ENCODE peak calls at places on chromosome 2, in six cellular contexts. One of them, this sample, is unnamed.

GRCh38 chr2:2947406-2947805 is 430.2 kb downstream of the EIPR1 start:
- DNase-seq in HCT116: no peak
- DNase-seq in GM12878: no peak
- DNase-seq in HepG2: no peak
- DNase-seq in SK-N-SH: no peak
- DNase-seq in K562: no peak
- DNase-seq in this sample: no peak

GRCh38 chr2:38889045-38889444 is 630 bp upstream of the ARHGEF33 start:
- DNase-seq in HCT116: no peak
- DNase-seq in GM12878: no peak
- DNase-seq in HepG2: no peak
- DNase-seq in SK-N-SH: no peak
- DNase-seq in K562: no peak
- DNase-seq in this sample: no peak

GRCh38 chr2:25252291-25253152 is 84.1 kb upstream of the POMC start:
- DNase-seq in HCT116: no peak
- DNase-seq in GM12878: no peak
- DNase-seq in HepG2: peak
- DNase-seq in SK-N-SH: peak
- DNase-seq in K562: peak
- DNase-seq in this sample: no peak

GRCh38 chr2:228613133-228613532 is 431.6 kb upstream of the SPHKAP start:
- DNase-seq in HCT116: peak
- DNase-seq in GM12878: peak
- DNase-seq in HepG2: no peak
- DNase-seq in SK-N-SH: no peak
- DNase-seq in K562: no peak
- DNase-seq in this sample: peak

GRCh38 chr2:40457846-40458245 is 6.0 kb upstream of the SLC8A1 start:
- DNase-seq in HCT116: no peak
- DNase-seq in GM12878: no peak
- DNase-seq in HepG2: no peak
- DNase-seq in SK-N-SH: no peak
- DNase-seq in K562: no peak
- DNase-seq in this sample: no peak

GRCh38 chr2:217988840-217989204 is 14.0 kb downstream of the TNS1 start:
- DNase-seq in HCT116: no peak
- DNase-seq in GM12878: no peak
- DNase-seq in HepG2: no peak
- DNase-seq in SK-N-SH: no peak
- DNase-seq in K562: no peak
- DNase-seq in this sample: no peak

GRCh38 chr2:168470188-168470879 is 14.3 kb downstream of the CERS6 start:
- DNase-seq in HCT116: no peak
- DNase-seq in GM12878: no peak
- DNase-seq in HepG2: no peak
- DNase-seq in SK-N-SH: no peak
- DNase-seq in K562: no peak
- DNase-seq in this sample: no peak

GRCh38 chr2:121287956-121288355 is 3.0 kb upstream of the TFCP2L1 start:
- DNase-seq in HCT116: no peak
- DNase-seq in GM12878: no peak
- DNase-seq in HepG2: no peak
- DNase-seq in SK-N-SH: no peak
- DNase-seq in K562: no peak
- DNase-seq in this sample: no peak

GRCh38 chr2:21715865-21716264 is 592.1 kb downstream of the TDRD15 start:
- DNase-seq in HCT116: no peak
- DNase-seq in GM12878: no peak
- DNase-seq in HepG2: no peak
- DNase-seq in SK-N-SH: no peak
- DNase-seq in K562: no peak
- DNase-seq in this sample: no peak

GRCh38 chr2:238424313-238424700 is 2.4 kb upstream of the ASB1 start:
- DNase-seq in HCT116: no peak
- DNase-seq in GM12878: no peak
- DNase-seq in HepG2: no peak
- DNase-seq in SK-N-SH: no peak
- DNase-seq in K562: no peak
- DNase-seq in this sample: no peak

GRCh38 chr2:48356701-48357322 is 173.1 kb upstream of the STON1 start:
- DNase-seq in HCT116: no peak
- DNase-seq in GM12878: no peak
- DNase-seq in HepG2: no peak
- DNase-seq in SK-N-SH: peak
- DNase-seq in K562: peak
- DNase-seq in this sample: no peak

GRCh38 chr2:85429213-85429923 is 10.9 kb downstream of the SH2D6 start:
- DNase-seq in HCT116: no peak
- DNase-seq in GM12878: no peak
- DNase-seq in HepG2: peak
- DNase-seq in SK-N-SH: no peak
- DNase-seq in K562: no peak
- DNase-seq in this sample: no peak

GRCh38 chr2:207229161-207229560 is 63.4 kb upstream of the KLF7 start:
- DNase-seq in HCT116: no peak
- DNase-seq in GM12878: no peak
- DNase-seq in HepG2: no peak
- DNase-seq in SK-N-SH: no peak
- DNase-seq in K562: no peak
- DNase-seq in this sample: no peak

GRCh38 chr2:235860846-235861245 is 307.3 kb downstream of the GBX2 start:
- DNase-seq in HCT116: no peak
- DNase-seq in GM12878: no peak
- DNase-seq in HepG2: no peak
- DNase-seq in SK-N-SH: no peak
- DNase-seq in K562: no peak
- DNase-seq in this sample: no peak

GRCh38 chr2:118224144-118224887 is 136.0 kb downstream of the INSIG2 start:
- DNase-seq in HCT116: no peak
- DNase-seq in GM12878: no peak
- DNase-seq in HepG2: no peak
- DNase-seq in SK-N-SH: peak
- DNase-seq in K562: no peak
- DNase-seq in this sample: no peak

GRCh38 chr2:68390114-68390513 is 25.0 kb downstream of the PLEK start:
- DNase-seq in HCT116: no peak
- DNase-seq in GM12878: no peak
- DNase-seq in HepG2: no peak
- DNase-seq in SK-N-SH: no peak
- DNase-seq in K562: no peak
- DNase-seq in this sample: no peak

GRCh38 chr2:1593371-1594205 is 150.7 kb downstream of the PXDN start:
- DNase-seq in HCT116: peak
- DNase-seq in GM12878: no peak
- DNase-seq in HepG2: no peak
- DNase-seq in SK-N-SH: peak
- DNase-seq in K562: no peak
- DNase-seq in this sample: peak

GRCh38 chr2:217248312-217248935 is 388.6 kb upstream of the TNP1 start:
- DNase-seq in HCT116: no peak
- DNase-seq in GM12878: peak
- DNase-seq in HepG2: no peak
- DNase-seq in SK-N-SH: peak
- DNase-seq in K562: peak
- DNase-seq in this sample: no peak

DNA sequence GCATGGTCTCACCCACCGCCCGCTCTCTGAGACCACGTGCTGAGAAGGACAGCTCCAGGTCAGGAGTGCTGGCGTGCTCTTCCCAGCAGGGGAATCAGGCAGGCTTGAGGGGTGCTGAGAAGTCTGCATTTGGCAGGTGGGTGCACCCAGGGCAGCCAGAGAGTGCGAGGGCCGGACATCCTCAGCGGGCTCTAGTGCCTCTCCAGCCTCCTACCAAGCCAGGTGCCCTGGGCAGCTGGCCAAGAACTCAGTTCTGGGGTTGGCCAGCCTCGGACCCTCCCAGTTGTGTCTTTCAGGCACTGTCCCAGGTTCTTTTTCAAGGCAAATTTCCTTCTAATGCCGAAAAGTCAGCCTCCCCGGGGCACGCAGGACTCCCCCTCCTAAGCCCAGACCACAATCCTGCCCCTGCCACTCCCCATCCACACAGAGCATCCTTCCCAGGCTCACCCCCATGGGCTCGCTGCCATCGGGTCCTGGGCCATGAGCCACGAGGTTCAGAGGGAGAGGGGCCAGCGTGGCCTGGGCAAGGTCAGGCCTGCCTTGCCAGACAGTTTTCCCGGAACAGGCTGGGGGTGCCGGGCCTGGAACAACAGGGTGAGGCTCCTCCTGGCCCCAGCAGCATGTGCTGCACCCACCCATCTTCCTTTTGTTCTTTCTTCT is 52.2 kb upstream of the GPC1 start:
- DNase-seq in HCT116: no peak
- DNase-seq in GM12878: no peak
- DNase-seq in HepG2: no peak
- DNase-seq in SK-N-SH: no peak
- DNase-seq in K562: no peak
- DNase-seq in this sample: no peak
- TF ChIP-seq REST in HCT116: no peak
- TF ChIP-seq REST in GM12878: no peak
- TF ChIP-seq REST in HepG2: no peak
- TF ChIP-seq REST in SK-N-SH: no peak
- TF ChIP-seq REST in K562: no peak
- TF ChIP-seq REST in this sample: no peak

DNA sequence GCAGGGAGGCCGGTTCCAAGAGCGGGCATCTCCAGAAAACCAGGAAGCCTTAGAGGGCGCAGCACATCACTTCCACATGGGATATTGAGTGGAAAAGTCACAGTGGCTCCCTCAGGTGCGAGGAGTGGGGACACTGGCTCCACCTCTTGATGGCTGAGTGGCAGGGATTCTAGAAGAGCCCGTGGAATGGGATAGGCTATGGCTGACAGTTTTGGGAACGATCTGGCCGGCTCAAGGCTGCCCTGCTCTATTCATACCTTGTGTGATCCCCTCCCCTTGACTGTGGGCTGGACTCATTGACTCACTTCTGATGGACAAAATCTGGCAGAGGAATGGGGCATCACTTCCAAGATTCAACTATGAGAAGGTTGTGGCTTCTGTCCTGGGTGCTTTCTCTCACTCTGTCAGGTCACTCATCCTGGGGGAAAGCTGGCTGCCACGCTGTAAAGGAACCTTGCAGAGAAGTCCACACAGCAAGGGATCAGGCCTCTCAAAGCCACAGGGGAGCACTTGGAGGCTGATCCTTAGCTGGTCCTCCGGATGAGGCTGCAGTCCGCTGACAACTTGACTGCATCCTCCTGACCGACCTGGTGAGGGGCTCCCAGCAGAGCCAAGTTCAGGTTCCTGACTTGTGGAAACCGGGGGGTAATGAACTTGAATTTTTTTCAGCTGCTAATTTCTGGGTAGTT is 46.7 kb upstream of the HS6ST1 start:
- DNase-seq in HCT116: no peak
- DNase-seq in GM12878: no peak
- DNase-seq in HepG2: no peak
- DNase-seq in SK-N-SH: no peak
- DNase-seq in K562: no peak
- DNase-seq in this sample: no peak
- TF ChIP-seq SIN3A in HCT116: no peak
- TF ChIP-seq SIN3A in GM12878: no peak
- TF ChIP-seq SIN3A in HepG2: no peak
- TF ChIP-seq SIN3A in SK-N-SH: no peak
- TF ChIP-seq SIN3A in K562: no peak
- TF ChIP-seq SIN3A in this sample: no peak

GRCh38 chr2:71546275-71546638 is 92.9 kb downstream of the DYSF start:
- DNase-seq in HCT116: no peak
- DNase-seq in GM12878: no peak
- DNase-seq in HepG2: no peak
- DNase-seq in SK-N-SH: no peak
- DNase-seq in K562: no peak
- DNase-seq in this sample: no peak

GRCh38 chr2:71546777-71547281 is 93.5 kb downstream of the DYSF start:
- DNase-seq in HCT116: no peak
- DNase-seq in GM12878: no peak
- DNase-seq in HepG2: peak
- DNase-seq in SK-N-SH: no peak
- DNase-seq in K562: no peak
- DNase-seq in this sample: no peak

GRCh38 chr2:71547616-71548285 is 94.4 kb downstream of the DYSF start:
- DNase-seq in HCT116: no peak
- DNase-seq in GM12878: no peak
- DNase-seq in HepG2: no peak
- DNase-seq in SK-N-SH: no peak
- DNase-seq in K562: no peak
- DNase-seq in this sample: no peak

GRCh38 chr2:71544919-71545571 is 91.7 kb downstream of the DYSF start:
- DNase-seq in HCT116: no peak
- DNase-seq in GM12878: no peak
- DNase-seq in HepG2: no peak
- DNase-seq in SK-N-SH: no peak
- DNase-seq in K562: no peak
- DNase-seq in this sample: no peak

DNA sequence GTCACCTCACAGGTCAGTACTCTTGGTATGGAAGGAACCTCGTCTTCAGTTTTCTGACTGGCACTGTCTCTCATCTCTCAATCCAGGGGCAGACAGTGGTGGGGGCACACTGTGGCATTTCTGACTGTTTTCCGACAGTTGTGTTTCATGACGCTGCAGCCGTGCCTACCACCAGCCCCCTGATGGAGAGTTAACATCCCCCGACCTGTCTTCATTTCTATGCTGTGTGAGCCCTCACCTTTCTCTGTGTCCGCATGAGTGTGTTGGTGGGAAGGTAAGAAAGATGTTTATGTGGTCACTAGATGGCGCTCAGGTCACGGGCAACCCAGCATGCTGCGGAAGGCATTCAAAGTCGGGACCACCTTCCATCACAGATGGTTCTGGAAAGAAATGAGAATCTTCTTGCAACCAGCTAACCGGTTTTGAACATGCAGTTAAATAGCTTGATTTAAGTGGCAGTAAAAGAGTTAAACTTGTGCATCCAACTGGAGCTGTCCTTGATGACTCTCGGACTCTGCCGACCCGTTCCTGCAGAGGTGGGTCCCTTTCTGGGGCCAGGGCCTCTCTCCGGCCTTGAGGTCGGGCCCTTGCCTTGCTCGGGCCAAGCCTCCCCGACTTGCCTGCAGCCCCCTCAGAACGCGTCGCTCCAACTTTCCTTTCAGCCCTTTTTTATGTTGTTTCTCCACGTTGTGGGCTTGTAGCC is 92.4 kb downstream of the DYSF start:
- DNase-seq in HCT116: peak
- DNase-seq in GM12878: no peak
- DNase-seq in HepG2: peak
- DNase-seq in SK-N-SH: peak
- DNase-seq in K562: peak
- DNase-seq in this sample: peak
- H3K4me3 ChIP-seq in HCT116: peak
- H3K4me3 ChIP-seq in GM12878: no peak
- H3K4me3 ChIP-seq in HepG2: peak
- H3K4me3 ChIP-seq in SK-N-SH: peak
- H3K4me3 ChIP-seq in K562: no peak
- H3K4me3 ChIP-seq in this sample: peak

DNA sequence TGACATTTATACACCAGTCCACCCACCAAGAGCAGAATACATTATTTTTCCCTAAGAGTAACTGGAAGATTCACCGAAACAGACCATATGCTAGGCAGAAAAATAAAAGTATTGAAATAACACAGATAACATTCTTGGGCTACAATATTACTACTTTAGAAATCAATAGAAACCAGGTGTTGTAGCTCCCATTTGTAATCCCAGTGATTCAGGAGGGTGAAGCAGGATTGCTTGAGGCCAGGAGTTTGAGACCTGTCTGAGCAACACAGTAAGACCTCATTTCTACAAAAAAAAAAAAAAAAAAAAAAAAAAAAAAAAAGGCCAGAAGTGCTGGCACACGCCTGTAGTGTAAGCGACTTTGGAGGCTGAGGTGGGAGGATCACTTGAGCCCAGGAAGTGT is 9.6 kb downstream of the ICA1L start:
- DNase-seq in HCT116: no peak
- DNase-seq in GM12878: no peak
- DNase-seq in HepG2: no peak
- DNase-seq in SK-N-SH: no peak
- DNase-seq in K562: no peak
- DNase-seq in this sample: no peak
- TF ChIP-seq REST in HCT116: no peak
- TF ChIP-seq REST in GM12878: no peak
- TF ChIP-seq REST in HepG2: no peak
- TF ChIP-seq REST in SK-N-SH: no peak
- TF ChIP-seq REST in K562: no peak
- TF ChIP-seq REST in this sample: no peak